ENCODE peak calls at places on chromosomes 4 and X, in eight cellular contexts. U, V, J, Y, T, W, C and L are unnamed samples.

GRCh38 chr4:168441412-168441811 is 38.9 kb downstream of the DDX60L start:
- DNase-seq in Y (no peak), T (no peak), V (no peak), W (no peak), J (no peak), U (no peak), C (peak), L (no peak)

GRCh38 chrX:17817242-17817641 is 43.9 kb downstream of the RAI2 start:
- DNase-seq in J (peak), Y (no peak), T (no peak), V (no peak), C (no peak), W (no peak), U (no peak), L (no peak)

GRCh38 chr4:145679991-145680455 is at the start of gene C4orf51:
- DNase-seq in U (peak), J (peak), C (peak), T (no peak), V (no peak), W (peak), Y (no peak), L (no peak)

GRCh38 chr4:3021127-3021526 is 53.2 kb downstream of the HTT-AS start:
- DNase-seq in V (no peak), T (no peak), W (no peak), J (no peak), Y (no peak), C (no peak), U (no peak), L (no peak)

GRCh38 chr4:92359481-92359880 is 55.7 kb downstream of the GRID2 start:
- DNase-seq in T (no peak), J (no peak), C (no peak), W (no peak), V (no peak), Y (no peak), U (no peak), L (no peak)

GRCh38 chr4:25986807-25987206 is 72.8 kb downstream of the SMIM20 start:
- DNase-seq in T (no peak), Y (no peak), C (no peak), U (no peak), W (no peak), J (no peak), V (no peak), L (no peak)

GRCh38 chr4:9691221-9692065 is 90.0 kb upstream of the DRD5 start:
- DNase-seq in T (peak), Y (peak), U (peak), C (peak), J (peak), V (peak), W (peak), L (peak)

GRCh38 chr4:150306719-150307118 is 228.5 kb downstream of the DCLK2 start:
- DNase-seq in V (no peak), Y (no peak), W (no peak), T (no peak), U (no peak), C (no peak), J (no peak), L (no peak)

GRCh38 chrX:129359269-129359668 is 164.0 kb downstream of the SMARCA1 start:
- DNase-seq in V (no peak), U (no peak), J (no peak), C (no peak), T (no peak), Y (no peak), W (no peak), L (no peak)

GRCh38 chr4:147108409-147108808 is 162.7 kb upstream of the TTC29 start:
- DNase-seq in C (no peak), V (no peak), Y (no peak), J (peak), T (no peak), U (no peak), W (no peak), L (no peak)

GRCh38 chr4:177489847-177490246 is 47.6 kb upstream of the AGA start:
- DNase-seq in W (no peak), Y (no peak), J (peak), V (no peak), C (no peak), T (no peak), U (no peak), L (no peak)

GRCh38 chrX:153933751-153934472 is 925 bp downstream of the NAA10 start:
- DNase-seq in U (no peak), V (no peak), J (peak), C (no peak), T (no peak), W (no peak), Y (no peak), L (no peak)

GRCh38 chr4:163663454-163664225 is 169.2 kb downstream of the TMA16 start:
- DNase-seq in V (no peak), C (no peak), J (no peak), Y (peak), U (no peak), W (no peak), T (no peak), L (no peak)

GRCh38 chrX:1449581-1450149 is 3.0 kb downstream of the ASMTL start:
- DNase-seq in U (no peak), Y (no peak), C (no peak), V (no peak), T (no peak), J (no peak), W (no peak), L (no peak)

GRCh38 chrX:133527825-133528224 is 112.5 kb upstream of the GPC4 start:
- DNase-seq in J (no peak), Y (no peak), W (no peak), T (no peak), V (no peak), C (no peak), U (no peak), L (no peak)